ENCODE peak calls at places on chromosomes 5 and 9, in eight cellular contexts. One of them, this sample, is unnamed. For H3K4me1, the result is how much of the 10 kb centered on the place peaks cover.

GRCh38 chr9:20144255-20144654 is 355.4 kb upstream of the SLC24A2 start:
- DNase-seq in CD8-positive, alpha-beta memory T cell: no peak
- DNase-seq in hepatocyte: no peak
- DNase-seq in IMR-90: no peak
- DNase-seq in cardiac muscle cell: peak
- DNase-seq in body of pancreas: peak
- DNase-seq in lung: no peak
- DNase-seq in CD4-positive, alpha-beta memory T cell: no peak
- DNase-seq in this sample: no peak

GRCh38 chr5:132419517-132420468 is 50.3 kb downstream of the SLC22A5 start:
- DNase-seq in IMR-90: peak
- DNase-seq in body of pancreas: peak
- DNase-seq in hepatocyte: peak
- DNase-seq in lung: peak
- DNase-seq in cardiac muscle cell: peak
- DNase-seq in CD4-positive, alpha-beta memory T cell: peak
- DNase-seq in CD8-positive, alpha-beta memory T cell: peak
- DNase-seq in this sample: peak

GRCh38 chr5:38468202-38468656 is 88.2 kb downstream of the LIFR start:
- DNase-seq in CD8-positive, alpha-beta memory T cell: no peak
- DNase-seq in lung: no peak
- DNase-seq in cardiac muscle cell: peak
- DNase-seq in hepatocyte: no peak
- DNase-seq in CD4-positive, alpha-beta memory T cell: no peak
- DNase-seq in body of pancreas: no peak
- DNase-seq in IMR-90: peak
- DNase-seq in this sample: peak

GRCh38 chr9:72351538-72352453 is 13.2 kb downstream of the ZFAND5 start:
- DNase-seq in CD8-positive, alpha-beta memory T cell: no peak
- DNase-seq in IMR-90: peak
- DNase-seq in CD4-positive, alpha-beta memory T cell: no peak
- DNase-seq in lung: no peak
- DNase-seq in body of pancreas: no peak
- DNase-seq in cardiac muscle cell: no peak
- DNase-seq in hepatocyte: no peak
- DNase-seq in this sample: no peak

GRCh38 chr5:95925939-95926338 is 35.7 kb downstream of the ELL2 start:
- DNase-seq in lung: no peak
- DNase-seq in hepatocyte: no peak
- DNase-seq in cardiac muscle cell: no peak
- DNase-seq in CD8-positive, alpha-beta memory T cell: no peak
- DNase-seq in body of pancreas: no peak
- DNase-seq in IMR-90: no peak
- DNase-seq in CD4-positive, alpha-beta memory T cell: no peak
- DNase-seq in this sample: no peak

GRCh38 chr5:17037751-17038150 is 101.7 kb upstream of the MYO10 start:
- DNase-seq in lung: no peak
- DNase-seq in hepatocyte: no peak
- DNase-seq in CD8-positive, alpha-beta memory T cell: no peak
- DNase-seq in IMR-90: peak
- DNase-seq in cardiac muscle cell: peak
- DNase-seq in body of pancreas: no peak
- DNase-seq in CD4-positive, alpha-beta memory T cell: no peak
- DNase-seq in this sample: no peak

GRCh38 chr5:91632871-91633270 is 249.8 kb upstream of the ARRDC3 start:
- DNase-seq in lung: no peak
- DNase-seq in hepatocyte: no peak
- DNase-seq in CD4-positive, alpha-beta memory T cell: no peak
- DNase-seq in cardiac muscle cell: no peak
- DNase-seq in body of pancreas: no peak
- DNase-seq in CD8-positive, alpha-beta memory T cell: no peak
- DNase-seq in IMR-90: no peak
- DNase-seq in this sample: no peak

GRCh38 chr5:106017243-106017857 is 1653.4 kb downstream of the EFNA5 start:
- DNase-seq in cardiac muscle cell: no peak
- DNase-seq in IMR-90: no peak
- DNase-seq in hepatocyte: no peak
- DNase-seq in lung: no peak
- DNase-seq in CD4-positive, alpha-beta memory T cell: no peak
- DNase-seq in body of pancreas: no peak
- DNase-seq in CD8-positive, alpha-beta memory T cell: no peak
- DNase-seq in this sample: no peak

GRCh38 chr9:3696368-3696767 is 170.6 kb upstream of the RFX3 start:
- DNase-seq in lung: no peak
- DNase-seq in body of pancreas: no peak
- DNase-seq in hepatocyte: no peak
- DNase-seq in cardiac muscle cell: no peak
- DNase-seq in CD8-positive, alpha-beta memory T cell: no peak
- DNase-seq in IMR-90: no peak
- DNase-seq in CD4-positive, alpha-beta memory T cell: no peak
- DNase-seq in this sample: no peak

GRCh38 chr9:93676310-93677054 is 100.1 kb downstream of the PHF2 start:
- DNase-seq in IMR-90: no peak
- DNase-seq in CD8-positive, alpha-beta memory T cell: no peak
- DNase-seq in CD4-positive, alpha-beta memory T cell: no peak
- DNase-seq in lung: no peak
- DNase-seq in body of pancreas: peak
- DNase-seq in cardiac muscle cell: no peak
- DNase-seq in hepatocyte: no peak
- DNase-seq in this sample: peak

DNA sequence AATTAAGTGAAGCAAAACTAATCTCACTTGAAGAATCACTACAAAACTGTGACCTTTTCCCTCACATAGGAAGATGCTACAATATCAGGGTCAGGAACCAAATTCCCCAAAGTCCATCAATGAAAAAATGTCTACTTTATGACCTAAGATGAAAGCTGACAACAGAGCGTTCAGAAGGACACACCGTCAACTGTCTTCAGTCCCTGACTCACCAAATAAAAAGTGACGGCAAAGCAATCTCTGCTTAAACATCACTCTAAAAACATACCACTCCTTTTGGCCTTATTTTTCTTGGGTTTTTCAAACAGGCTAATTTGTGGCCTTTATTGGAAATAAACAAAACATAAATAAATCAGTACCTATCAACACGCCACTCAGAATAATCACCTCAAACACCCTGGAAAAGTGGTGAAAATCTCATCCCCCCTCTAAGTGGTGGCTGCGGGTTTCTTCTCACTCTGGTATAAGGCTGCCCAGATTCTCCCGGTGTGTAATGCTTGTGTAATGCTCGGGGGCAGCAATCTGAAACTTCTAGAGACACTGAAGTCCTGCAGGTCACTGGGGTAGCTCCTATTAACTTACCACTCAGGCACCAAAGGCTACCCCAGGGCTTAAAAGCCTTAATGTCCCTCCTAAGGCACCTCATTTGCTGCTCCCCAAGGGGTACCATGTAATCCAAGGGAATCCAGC is 29.5 kb downstream of the SEMA4D start:
- DNase-seq in lung: no peak
- DNase-seq in hepatocyte: no peak
- DNase-seq in cardiac muscle cell: no peak
- DNase-seq in CD8-positive, alpha-beta memory T cell: peak
- DNase-seq in body of pancreas: no peak
- DNase-seq in IMR-90: no peak
- DNase-seq in CD4-positive, alpha-beta memory T cell: no peak
- DNase-seq in this sample: no peak
- H3K4me1 ChIP-seq in lung: under half
- H3K4me1 ChIP-seq in hepatocyte: under half
- H3K4me1 ChIP-seq in cardiac muscle cell: under half
- H3K4me1 ChIP-seq in CD8-positive, alpha-beta memory T cell: half or more
- H3K4me1 ChIP-seq in body of pancreas: under half
- H3K4me1 ChIP-seq in IMR-90: under half
- H3K4me1 ChIP-seq in CD4-positive, alpha-beta memory T cell: half or more
- H3K4me1 ChIP-seq in this sample: under half

GRCh38 chr9:35686222-35687203 is 3.2 kb downstream of the TPM2 start:
- DNase-seq in hepatocyte: no peak
- DNase-seq in CD8-positive, alpha-beta memory T cell: no peak
- DNase-seq in lung: no peak
- DNase-seq in CD4-positive, alpha-beta memory T cell: no peak
- DNase-seq in IMR-90: peak
- DNase-seq in body of pancreas: no peak
- DNase-seq in cardiac muscle cell: peak
- DNase-seq in this sample: no peak

GRCh38 chr9:35683323-35683722 is 6.4 kb downstream of the TPM2 start:
- DNase-seq in cardiac muscle cell: no peak
- DNase-seq in lung: no peak
- DNase-seq in CD4-positive, alpha-beta memory T cell: no peak
- DNase-seq in CD8-positive, alpha-beta memory T cell: no peak
- DNase-seq in hepatocyte: no peak
- DNase-seq in IMR-90: no peak
- DNase-seq in body of pancreas: no peak
- DNase-seq in this sample: no peak

GRCh38 chr9:35687306-35687705 is 2.4 kb downstream of the TPM2 start:
- DNase-seq in CD4-positive, alpha-beta memory T cell: no peak
- DNase-seq in lung: no peak
- DNase-seq in CD8-positive, alpha-beta memory T cell: no peak
- DNase-seq in hepatocyte: no peak
- DNase-seq in IMR-90: no peak
- DNase-seq in body of pancreas: no peak
- DNase-seq in cardiac muscle cell: no peak
- DNase-seq in this sample: no peak

GRCh38 chr9:35684921-35685320 is 4.8 kb downstream of the TPM2 start:
- DNase-seq in CD8-positive, alpha-beta memory T cell: no peak
- DNase-seq in cardiac muscle cell: no peak
- DNase-seq in lung: no peak
- DNase-seq in body of pancreas: no peak
- DNase-seq in hepatocyte: no peak
- DNase-seq in IMR-90: no peak
- DNase-seq in CD4-positive, alpha-beta memory T cell: no peak
- DNase-seq in this sample: no peak

DNA sequence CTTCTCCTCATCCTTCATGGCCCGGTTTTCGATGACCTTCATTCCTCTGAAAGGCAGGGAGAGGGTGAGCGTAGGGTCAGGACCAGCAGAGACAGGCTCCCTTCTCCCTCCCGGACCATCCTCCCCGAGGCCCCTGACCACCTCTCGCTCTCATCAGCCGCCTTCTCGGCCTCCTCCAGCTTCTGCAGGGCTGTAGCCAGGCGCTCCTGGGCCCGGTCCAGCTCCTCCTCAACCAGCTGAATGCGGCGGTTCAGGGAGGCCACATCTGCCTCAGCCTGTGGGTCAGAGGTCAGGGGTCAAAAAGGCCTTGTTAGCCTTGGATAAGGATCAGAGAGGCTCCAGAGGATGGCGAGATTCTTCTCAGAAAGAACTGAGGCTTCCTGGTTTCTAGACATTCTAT is 4.2 kb downstream of the TPM2 start:
- DNase-seq in CD8-positive, alpha-beta memory T cell: no peak
- DNase-seq in IMR-90: no peak
- DNase-seq in cardiac muscle cell: no peak
- DNase-seq in hepatocyte: no peak
- DNase-seq in body of pancreas: no peak
- DNase-seq in CD4-positive, alpha-beta memory T cell: no peak
- DNase-seq in lung: no peak
- DNase-seq in this sample: no peak
- H3K4me1 ChIP-seq in CD8-positive, alpha-beta memory T cell: under half
- H3K4me1 ChIP-seq in IMR-90: half or more
- H3K4me1 ChIP-seq in cardiac muscle cell: under half
- H3K4me1 ChIP-seq in hepatocyte: under half
- H3K4me1 ChIP-seq in body of pancreas: under half
- H3K4me1 ChIP-seq in CD4-positive, alpha-beta memory T cell: under half
- H3K4me1 ChIP-seq in lung: under half
- H3K4me1 ChIP-seq in this sample: under half

GRCh38 chr5:180213657-180214207 is 4.7 kb upstream of the RASGEF1C start:
- DNase-seq in IMR-90: no peak
- DNase-seq in hepatocyte: no peak
- DNase-seq in CD8-positive, alpha-beta memory T cell: no peak
- DNase-seq in CD4-positive, alpha-beta memory T cell: no peak
- DNase-seq in cardiac muscle cell: no peak
- DNase-seq in lung: no peak
- DNase-seq in body of pancreas: no peak
- DNase-seq in this sample: peak

GRCh38 chr5:180212363-180213255 is 3.6 kb upstream of the RASGEF1C start:
- DNase-seq in CD4-positive, alpha-beta memory T cell: no peak
- DNase-seq in CD8-positive, alpha-beta memory T cell: no peak
- DNase-seq in cardiac muscle cell: peak
- DNase-seq in lung: no peak
- DNase-seq in hepatocyte: peak
- DNase-seq in IMR-90: peak
- DNase-seq in body of pancreas: peak
- DNase-seq in this sample: no peak

GRCh38 chr5:180211761-180212035 is 2.7 kb upstream of the RASGEF1C start:
- DNase-seq in hepatocyte: no peak
- DNase-seq in IMR-90: no peak
- DNase-seq in body of pancreas: no peak
- DNase-seq in CD4-positive, alpha-beta memory T cell: no peak
- DNase-seq in lung: no peak
- DNase-seq in cardiac muscle cell: no peak
- DNase-seq in CD8-positive, alpha-beta memory T cell: no peak
- DNase-seq in this sample: no peak

GRCh38 chr5:180214870-180215737 is 6.1 kb upstream of the RASGEF1C start:
- DNase-seq in hepatocyte: no peak
- DNase-seq in CD8-positive, alpha-beta memory T cell: no peak
- DNase-seq in body of pancreas: no peak
- DNase-seq in IMR-90: no peak
- DNase-seq in CD4-positive, alpha-beta memory T cell: no peak
- DNase-seq in lung: no peak
- DNase-seq in cardiac muscle cell: no peak
- DNase-seq in this sample: peak

DNA sequence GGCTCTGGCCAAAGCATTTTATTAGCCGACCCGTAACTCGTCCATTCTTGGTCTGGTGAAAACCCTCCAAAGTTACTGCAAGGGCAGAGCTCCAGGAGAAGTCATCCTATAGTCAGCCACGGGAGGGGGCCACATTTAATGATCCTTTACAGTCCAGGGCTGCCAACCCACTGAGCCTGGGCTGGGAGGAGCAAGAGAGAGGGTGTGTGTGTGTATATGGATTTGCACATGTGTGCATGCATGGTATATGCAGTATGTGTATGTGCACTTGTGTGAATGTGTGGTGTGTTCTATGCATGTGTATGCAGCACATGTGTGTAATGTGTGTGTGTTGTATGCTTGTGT is 4.2 kb upstream of the RASGEF1C start:
- DNase-seq in CD4-positive, alpha-beta memory T cell: no peak
- DNase-seq in CD8-positive, alpha-beta memory T cell: no peak
- DNase-seq in hepatocyte: no peak
- DNase-seq in body of pancreas: no peak
- DNase-seq in lung: no peak
- DNase-seq in IMR-90: no peak
- DNase-seq in cardiac muscle cell: no peak
- DNase-seq in this sample: no peak
- H3K4me1 ChIP-seq in CD4-positive, alpha-beta memory T cell: under half
- H3K4me1 ChIP-seq in CD8-positive, alpha-beta memory T cell: under half
- H3K4me1 ChIP-seq in hepatocyte: under half
- H3K4me1 ChIP-seq in body of pancreas: under half
- H3K4me1 ChIP-seq in lung: under half
- H3K4me1 ChIP-seq in IMR-90: under half
- H3K4me1 ChIP-seq in cardiac muscle cell: under half
- H3K4me1 ChIP-seq in this sample: under half

DNA sequence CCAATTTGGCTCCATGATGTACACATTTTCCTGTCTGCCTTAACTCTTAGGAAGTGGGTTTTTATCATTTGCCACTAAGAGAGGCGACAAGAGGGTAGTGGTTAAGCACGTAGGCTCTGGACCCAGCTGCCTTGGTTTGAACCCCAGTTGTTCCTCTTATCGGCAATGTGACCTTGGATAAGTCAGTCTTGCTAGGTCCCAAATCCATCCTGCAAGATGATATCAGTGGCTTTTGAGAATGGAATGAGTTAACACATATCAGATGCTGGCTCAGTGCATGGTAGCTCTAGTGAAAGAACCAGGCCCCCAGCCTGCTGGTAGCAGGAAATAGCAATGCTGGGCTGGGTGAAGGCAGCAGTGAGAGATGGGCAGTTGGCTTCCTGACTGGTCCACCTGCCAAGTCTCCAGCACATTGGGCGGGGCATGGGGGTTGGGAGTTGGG is 72.5 kb downstream of the STK10 start:
- DNase-seq in body of pancreas: no peak
- DNase-seq in lung: no peak
- DNase-seq in IMR-90: no peak
- DNase-seq in hepatocyte: no peak
- DNase-seq in cardiac muscle cell: no peak
- DNase-seq in CD4-positive, alpha-beta memory T cell: peak
- DNase-seq in CD8-positive, alpha-beta memory T cell: no peak
- DNase-seq in this sample: no peak
- H3K4me1 ChIP-seq in body of pancreas: under half
- H3K4me1 ChIP-seq in lung: under half
- H3K4me1 ChIP-seq in IMR-90: under half
- H3K4me1 ChIP-seq in hepatocyte: under half
- H3K4me1 ChIP-seq in cardiac muscle cell: under half
- H3K4me1 ChIP-seq in CD4-positive, alpha-beta memory T cell: half or more
- H3K4me1 ChIP-seq in CD8-positive, alpha-beta memory T cell: half or more
- H3K4me1 ChIP-seq in this sample: under half

This sample was measured in SJSA1.